ENCODE peak calls at places on chromosomes 6 and 20, in nine cellular contexts. U is neural progenitor cell, E is fibroblast of lung, F is pancreas, Q is DND-41, G is BE2C, I is cardiac muscle cell, J is H1, M is mammary epithelial cell. X is an unnamed sample.
A peak's percentile ranks its signal among the peaks of the same experiment; 100 is the strongest.

GRCh38 chr6:136104556-136104955 is 145.6 kb downstream of the MTFR2 start:
- DNase-seq in U (no peak), E (no peak), F (no peak), Q (no peak), G (no peak), I (no peak), J (no peak), M (no peak), X (no peak)

GRCh38 chr20:20334489-20334888 is 33.4 kb upstream of the INSM1 start:
- DNase-seq in U (no peak), E (no peak), F (no peak), Q (no peak), G (no peak), I (no peak), J (no peak), M (no peak), X (no peak)

GRCh38 chr6:118551673-118552063 is 3.6 kb downstream of the PLN start:
- DNase-seq in U (no peak), E (peak; percentile 62), F (no peak), Q (no peak), G (no peak), I (no peak), J (no peak), M (no peak), X (no peak)

GRCh38 chr6:145139895-145140294 is 595.4 kb downstream of the EPM2A start:
- DNase-seq in U (no peak), E (no peak), F (no peak), Q (no peak), G (no peak), I (no peak), J (no peak), M (no peak), X (no peak)

GRCh38 chr20:20593447-20594170 is 118.8 kb downstream of the RALGAPA2 start:
- DNase-seq in U (peak; percentile 87), E (peak; percentile 89), F (no peak), Q (peak; percentile 30), G (peak; percentile 75), I (peak; percentile 55), J (peak; percentile 23), M (peak; percentile 25), X (peak; percentile 43)

GRCh38 chr6:125962900-125963497 is 6.4 kb downstream of the HINT3 start:
- DNase-seq in U (no peak), E (no peak), F (no peak), Q (no peak), G (no peak), I (no peak), J (no peak), M (no peak), X (no peak)

GRCh38 chr20:46077642-46078305 is 12.0 kb downstream of the NCOA5 start:
- DNase-seq in U (no peak), E (no peak), F (no peak), Q (no peak), G (no peak), I (no peak), J (no peak), M (no peak), X (no peak)

GRCh38 chr6:44177691-44178423 is 19.2 kb downstream of the CAPN11 start:
- DNase-seq in U (peak; percentile 46), E (peak; percentile 84), F (no peak), Q (no peak), G (no peak), I (no peak), J (no peak), M (peak; percentile 56), X (no peak)

GRCh38 chr6:138971601-138972000 is 16.5 kb downstream of the REPS1 start:
- DNase-seq in U (peak; percentile 61), E (no peak), F (no peak), Q (no peak), G (peak; percentile 12), I (no peak), J (no peak), M (no peak), X (no peak)

GRCh38 chr6:17144016-17144415 is 42.2 kb downstream of the STMND1 start:
- DNase-seq in U (no peak), E (no peak), F (no peak), Q (no peak), G (no peak), I (no peak), J (no peak), M (no peak), X (no peak)

GRCh38 chr6:66361886-66362285 is 654.9 kb upstream of the EYS start:
- DNase-seq in U (no peak), E (no peak), F (peak; percentile 41), Q (no peak), G (no peak), I (no peak), J (no peak), M (no peak), X (no peak)

GRCh38 chr20:18132663-18133062 is 5.0 kb upstream of the KAT14 start:
- DNase-seq in U (no peak), E (no peak), F (no peak), Q (no peak), G (no peak), I (no peak), J (no peak), M (no peak), X (no peak)

GRCh38 chr6:106114492-106114891 is 28.4 kb downstream of the PRDM1 start:
- DNase-seq in U (no peak), E (no peak), F (no peak), Q (no peak), G (no peak), I (no peak), J (no peak), M (no peak), X (no peak)

GRCh38 chr6:109526905-109527628 is 44.0 kb upstream of the ZBTB24 start:
- DNase-seq in U (peak; percentile 85), E (peak; percentile 77), F (no peak), Q (peak; percentile 67), G (peak; percentile 63), I (peak; percentile 81), J (no peak), M (peak; percentile 44), X (peak; percentile 44)

GRCh38 chr6:148811472-148811871 is 64.6 kb downstream of the UST start:
- DNase-seq in U (no peak), E (no peak), F (no peak), Q (no peak), G (no peak), I (no peak), J (no peak), M (no peak), X (no peak)

GRCh38 chr6:156175971-156176421 is 601.2 kb upstream of the ARID1B start:
- DNase-seq in U (peak; percentile 88), E (no peak), F (no peak), Q (no peak), G (peak; percentile 51), I (peak; percentile 26), J (peak; percentile 73), M (no peak), X (peak; percentile 66)

GRCh38 chr6:16785496-16785895 is 24.2 kb upstream of the ATXN1 start:
- DNase-seq in U (no peak), E (no peak), F (no peak), Q (no peak), G (no peak), I (no peak), J (no peak), M (no peak), X (no peak)

GRCh38 chr20:43444107-43444506 is 13.6 kb upstream of the SRSF6 start:
- DNase-seq in U (peak; percentile 20), E (no peak), F (no peak), Q (no peak), G (no peak), I (no peak), J (no peak), M (no peak), X (no peak)

GRCh38 chr20:56628873-56629463 is at the start of gene TFAP2C:
- DNase-seq in U (peak; percentile 82), E (no peak), F (peak; percentile 84), Q (no peak), G (peak; percentile 68), I (peak; percentile 91), J (no peak), M (peak; percentile 78), X (no peak)

GRCh38 chr20:47710665-47711045 is 74.6 kb downstream of the SULF2 start:
- DNase-seq in U (no peak), E (no peak), F (no peak), Q (no peak), G (peak; percentile 48), I (no peak), J (no peak), M (no peak), X (no peak)
- H3K4me3 ChIP-seq in U (no peak overlapping the region), E (no peak overlapping the region), F (no peak overlapping the region), Q (no peak overlapping the region), G (peak overlapping the region; percentile 20), I (no peak overlapping the region), J (no peak overlapping the region), M (no peak overlapping the region), X (no peak overlapping the region)

DNA sequence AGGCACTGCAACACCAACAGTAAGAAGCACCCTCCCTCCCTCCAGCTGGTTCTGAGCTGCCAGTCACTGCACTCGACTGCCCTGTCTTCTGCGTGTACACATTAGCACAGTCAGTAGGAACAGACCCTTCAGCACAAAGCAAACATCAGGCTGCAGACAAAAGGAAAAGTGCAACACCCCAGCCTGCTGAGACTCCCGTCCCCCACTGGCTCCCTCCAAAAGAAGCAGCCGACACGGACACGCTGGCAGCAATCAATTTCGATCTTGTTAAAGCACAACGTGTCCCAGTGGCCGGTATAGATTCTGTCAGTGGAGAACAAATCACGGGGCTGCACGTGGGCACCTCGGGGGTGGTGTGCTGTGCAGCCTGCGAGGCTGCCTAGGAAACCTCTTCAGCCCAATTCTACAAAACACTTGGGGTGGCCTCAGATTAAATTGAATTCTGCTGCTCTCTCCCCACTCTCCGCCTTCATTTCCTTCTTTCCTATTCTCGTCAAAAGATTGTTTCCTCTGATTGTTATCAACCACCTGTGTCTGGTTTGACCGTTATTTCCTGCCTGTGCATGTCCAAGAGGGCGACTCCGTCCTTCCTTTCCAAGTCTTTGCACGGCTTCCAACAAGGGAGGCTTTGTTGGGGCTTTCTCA is 38.7 kb downstream of the TRAF3IP2 start:
- DNase-seq in U (no peak), E (peak; percentile 41), F (no peak), Q (peak; percentile 83), G (peak; percentile 67), I (no peak), J (no peak), M (peak; percentile 92), X (no peak)
- H3K4me3 ChIP-seq in U (no peak overlapping the region), E (no peak overlapping the region), F (no peak overlapping the region), Q (peak overlapping the region; percentile 54), G (peak overlapping the region; percentile 56), I (no peak overlapping the region), J (no peak overlapping the region), M (no peak overlapping the region), X (no peak overlapping the region)

DNA sequence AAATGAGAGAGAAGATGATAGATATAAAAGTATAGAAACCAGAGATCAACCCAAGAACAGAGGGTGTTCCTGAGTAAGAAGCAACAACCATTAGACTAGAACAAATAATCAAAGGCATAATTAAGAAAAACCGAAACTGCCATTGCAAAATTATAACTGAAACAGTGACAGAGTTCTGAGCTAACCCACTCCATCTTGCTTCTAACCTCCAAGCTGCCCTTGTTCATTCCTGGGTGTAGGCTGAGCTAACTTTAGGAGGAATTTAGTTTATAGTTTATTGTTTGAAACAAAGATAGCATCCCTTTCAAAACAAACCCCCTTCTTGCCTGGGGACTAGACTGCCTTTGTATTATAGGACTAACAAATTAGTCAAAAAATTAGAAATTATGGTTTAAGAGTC is 56.1 kb upstream of the PRND start:
- DNase-seq in U (no peak), E (no peak), F (no peak), Q (no peak), G (no peak), I (no peak), J (no peak), M (peak; percentile 66), X (no peak)
- H3K4me3 ChIP-seq in U (no peak overlapping the region), E (no peak overlapping the region), F (no peak overlapping the region), Q (no peak overlapping the region), G (no peak overlapping the region), I (no peak overlapping the region), J (no peak overlapping the region), M (no peak overlapping the region), X (no peak overlapping the region)

GRCh38 chr6:13422601-13423247 is 64.7 kb downstream of the GFOD1 start:
- DNase-seq in U (peak; percentile 87), E (no peak), F (no peak), Q (no peak), G (no peak), I (peak; percentile 23), J (peak; percentile 77), M (peak; percentile 39), X (peak; percentile 89)
- H3K4me3 ChIP-seq in U (peak overlapping the region; percentile 15), E (no peak overlapping the region), F (no peak overlapping the region), Q (no peak overlapping the region), G (no peak overlapping the region), I (no peak overlapping the region), J (no peak overlapping the region), M (no peak overlapping the region), X (no peak overlapping the region)

X was measured in NT2/D1.